ENCODE peak calls at places on chromosome 21, in four cellular contexts. One of them, this sample, is unnamed.

GRCh38 chr21:42349420-42350075 is 1.2 kb downstream of the TFF2 start:
- DNase-seq in H9: no peak
- DNase-seq in mesendoderm: no peak
- DNase-seq in H1: no peak
- DNase-seq in this sample: no peak

GRCh38 chr21:36077758-36078157 is 7.9 kb downstream of the CBR1 start:
- DNase-seq in H9: no peak
- DNase-seq in mesendoderm: no peak
- DNase-seq in H1: no peak
- DNase-seq in this sample: no peak

GRCh38 chr21:41466024-41466820 is 40.2 kb downstream of the MX1 start:
- DNase-seq in H9: no peak
- DNase-seq in mesendoderm: no peak
- DNase-seq in H1: no peak
- DNase-seq in this sample: no peak

GRCh38 chr21:16285646-16286223 is 556.0 kb downstream of the USP25 start:
- DNase-seq in H9: no peak
- DNase-seq in mesendoderm: no peak
- DNase-seq in H1: no peak
- DNase-seq in this sample: no peak

GRCh38 chr21:43375827-43376795 is 50.8 kb downstream of the SIK1 start:
- DNase-seq in H9: no peak
- DNase-seq in mesendoderm: no peak
- DNase-seq in H1: no peak
- DNase-seq in this sample: no peak

GRCh38 chr21:40846566-40847411 is at the start of gene DSCAM:
- DNase-seq in H9: peak
- DNase-seq in mesendoderm: peak
- DNase-seq in H1: no peak
- DNase-seq in this sample: no peak

GRCh38 chr21:21722736-21723135 is 724.5 kb downstream of the NCAM2 start:
- DNase-seq in H9: no peak
- DNase-seq in mesendoderm: no peak
- DNase-seq in H1: no peak
- DNase-seq in this sample: peak

GRCh38 chr21:43866233-43866632 is 1.2 kb downstream of the AGPAT3 start:
- DNase-seq in H9: no peak
- DNase-seq in mesendoderm: no peak
- DNase-seq in H1: no peak
- DNase-seq in this sample: peak

GRCh38 chr21:45366931-45367401 is 38.0 kb upstream of the COL18A1 start:
- DNase-seq in H9: no peak
- DNase-seq in mesendoderm: peak
- DNase-seq in H1: no peak
- DNase-seq in this sample: peak

GRCh38 chr21:32463889-32464300 is 51.4 kb downstream of the EVA1C start:
- DNase-seq in H9: no peak
- DNase-seq in mesendoderm: no peak
- DNase-seq in H1: no peak
- DNase-seq in this sample: peak

GRCh38 chr21:8993943-8994639 is 1527.3 kb upstream of the TPTE start:
- DNase-seq in H9: no peak
- DNase-seq in mesendoderm: no peak
- DNase-seq in H1: no peak
- DNase-seq in this sample: no peak

GRCh38 chr21:45109831-45110492 is 35.6 kb downstream of the ADARB1 start:
- DNase-seq in H9: no peak
- DNase-seq in mesendoderm: no peak
- DNase-seq in H1: no peak
- DNase-seq in this sample: no peak

GRCh38 chr21:45130324-45130774 is 56.0 kb downstream of the ADARB1 start:
- DNase-seq in H9: no peak
- DNase-seq in mesendoderm: no peak
- DNase-seq in H1: no peak
- DNase-seq in this sample: peak

GRCh38 chr21:44564099-44564498 is 5.5 kb upstream of the KRTAP10-3 start:
- DNase-seq in H9: no peak
- DNase-seq in mesendoderm: no peak
- DNase-seq in H1: no peak
- DNase-seq in this sample: no peak

GRCh38 chr21:28374881-28375280 is 617.8 kb downstream of the LTN1 start:
- DNase-seq in H9: no peak
- DNase-seq in mesendoderm: no peak
- DNase-seq in H1: no peak
- DNase-seq in this sample: no peak

GRCh38 chr21:27590271-27590670 is 623.4 kb upstream of the ADAMTS5 start:
- DNase-seq in H9: no peak
- DNase-seq in mesendoderm: peak
- DNase-seq in H1: no peak
- DNase-seq in this sample: no peak

GRCh38 chr21:45016491-45017375 is 57.6 kb upstream of the ADARB1 start:
- DNase-seq in H9: no peak
- DNase-seq in mesendoderm: no peak
- DNase-seq in H1: no peak
- DNase-seq in this sample: no peak

GRCh38 chr21:39348040-39348354 is 891 bp downstream of the HMGN1 start:
- DNase-seq in H9: no peak
- DNase-seq in mesendoderm: no peak
- DNase-seq in H1: no peak
- DNase-seq in this sample: no peak

GRCh38 chr21:26377111-26377694 is 195.9 kb downstream of the CYYR1 start:
- DNase-seq in H9: no peak
- DNase-seq in mesendoderm: no peak
- DNase-seq in H1: no peak
- DNase-seq in this sample: no peak

GRCh38 chr21:26550357-26550756 is 22.7 kb downstream of the CYYR1 start:
- DNase-seq in H9: no peak
- DNase-seq in mesendoderm: no peak
- DNase-seq in H1: no peak
- DNase-seq in this sample: no peak

GRCh38 chr21:39116761-39117425 is 66.4 kb downstream of the PSMG1 start:
- DNase-seq in H9: no peak
- DNase-seq in mesendoderm: no peak
- DNase-seq in H1: no peak
- DNase-seq in this sample: no peak

GRCh38 chr21:41958886-41959563 is 5.2 kb upstream of the C2CD2 start:
- DNase-seq in H9: no peak
- DNase-seq in mesendoderm: no peak
- DNase-seq in H1: no peak
- DNase-seq in this sample: no peak

GRCh38 chr21:46455575-46456385 is 2.9 kb upstream of the DIP2A start:
- DNase-seq in H9: no peak
- DNase-seq in mesendoderm: peak
- DNase-seq in H1: no peak
- DNase-seq in this sample: peak

GRCh38 chr21:42199488-42200463 is 19.2 kb upstream of the ABCG1 start:
- DNase-seq in H9: no peak
- DNase-seq in mesendoderm: peak
- DNase-seq in H1: no peak
- DNase-seq in this sample: peak

GRCh38 chr21:41961753-41962152 is 7.9 kb upstream of the C2CD2 start:
- DNase-seq in H9: no peak
- DNase-seq in mesendoderm: no peak
- DNase-seq in H1: no peak
- DNase-seq in this sample: no peak

GRCh38 chr21:42319368-42319767 is 4.2 kb upstream of the TFF3 start:
- DNase-seq in H9: no peak
- DNase-seq in mesendoderm: no peak
- DNase-seq in H1: no peak
- DNase-seq in this sample: no peak

GRCh38 chr21:45551316-45551715 is 9.1 kb upstream of the SLC19A1 start:
- DNase-seq in H9: no peak
- DNase-seq in mesendoderm: no peak
- DNase-seq in H1: no peak
- DNase-seq in this sample: peak

GRCh38 chr21:41808846-41809245 is 42.0 kb upstream of the RIPK4 start:
- DNase-seq in H9: no peak
- DNase-seq in mesendoderm: no peak
- DNase-seq in H1: no peak
- DNase-seq in this sample: no peak

DNA sequence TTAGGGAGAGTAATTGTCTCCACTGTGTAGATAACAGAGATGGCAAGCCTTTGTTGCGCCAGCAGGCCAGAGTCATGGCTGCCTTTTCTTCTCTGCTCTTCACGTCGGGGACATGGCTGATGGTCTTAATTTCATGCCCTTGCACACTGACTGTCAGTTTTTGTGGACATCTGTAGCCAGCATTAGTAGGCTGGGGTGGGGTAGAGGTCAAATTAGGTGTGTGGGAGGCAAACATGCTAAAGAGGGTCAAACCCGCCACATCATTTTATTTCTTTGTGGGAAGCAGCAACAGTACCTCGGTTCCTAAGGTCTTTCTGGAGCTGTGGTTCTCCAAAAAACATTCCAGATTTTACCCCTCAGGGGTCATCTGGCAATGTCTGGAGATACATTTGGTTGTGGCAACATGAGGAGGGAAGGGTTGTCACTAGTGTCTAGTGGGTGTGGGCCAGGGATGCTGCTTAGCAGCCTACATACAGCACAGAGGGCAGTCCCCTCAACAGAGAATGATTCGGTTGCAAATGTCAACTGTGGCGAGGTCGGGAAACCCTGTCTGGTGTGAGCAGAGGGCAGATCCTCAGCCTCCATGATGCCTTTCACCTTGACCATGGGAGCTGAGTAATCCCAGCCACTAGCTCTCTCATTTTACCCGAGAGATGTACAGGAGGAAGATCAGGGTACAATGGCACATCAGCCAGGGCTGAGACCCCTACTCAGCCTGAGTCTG is 14.7 kb downstream of the RUNX1 start:
- DNase-seq in H9: no peak
- DNase-seq in mesendoderm: no peak
- DNase-seq in H1: no peak
- DNase-seq in this sample: no peak
- H3K56ac ChIP-seq in H9: no peak
- H3K56ac ChIP-seq in mesendoderm: no peak
- H3K56ac ChIP-seq in H1: no peak
- H3K56ac ChIP-seq in this sample: no peak

GRCh38 chr21:37257967-37258877 is 8.9 kb downstream of the VPS26C start:
- DNase-seq in H9: peak
- DNase-seq in mesendoderm: peak
- DNase-seq in H1: no peak
- DNase-seq in this sample: peak
- H3K56ac ChIP-seq in H9: no peak
- H3K56ac ChIP-seq in mesendoderm: peak
- H3K56ac ChIP-seq in H1: peak
- H3K56ac ChIP-seq in this sample: peak

DNA sequence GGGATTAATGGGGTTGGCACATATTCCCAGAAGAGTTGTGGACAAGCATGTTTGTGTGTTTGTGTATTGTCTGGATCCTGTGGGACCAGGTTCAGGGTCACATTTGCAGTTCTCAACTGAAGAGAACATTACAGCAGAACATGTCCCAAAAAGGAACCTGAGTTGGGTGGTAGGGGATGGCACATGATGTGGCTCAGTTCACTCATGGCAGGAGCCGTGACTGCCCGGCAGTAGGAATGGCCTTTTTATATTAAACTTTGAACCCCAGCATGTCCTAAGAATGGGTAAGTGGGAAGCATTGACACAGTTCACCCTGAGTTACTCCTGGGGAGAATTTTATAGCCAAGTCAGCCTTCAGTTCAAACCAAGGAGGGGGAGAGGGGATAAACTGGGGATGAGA is 41.3 kb downstream of the CXADR start:
- DNase-seq in H9: no peak
- DNase-seq in mesendoderm: no peak
- DNase-seq in H1: no peak
- DNase-seq in this sample: no peak
- H3K56ac ChIP-seq in H9: no peak
- H3K56ac ChIP-seq in mesendoderm: peak
- H3K56ac ChIP-seq in H1: no peak
- H3K56ac ChIP-seq in this sample: no peak

GRCh38 chr21:34579411-34579810 is 35.5 kb downstream of the RCAN1 start:
- DNase-seq in H9: no peak
- DNase-seq in mesendoderm: no peak
- DNase-seq in H1: no peak
- DNase-seq in this sample: peak
- H3K56ac ChIP-seq in H9: no peak
- H3K56ac ChIP-seq in mesendoderm: no peak
- H3K56ac ChIP-seq in H1: no peak
- H3K56ac ChIP-seq in this sample: no peak